ENCODE peak calls at places on chromosomes 6 and 20, in five cellular contexts. One of them, this sample, is unnamed.

GRCh38 chr20:34220581-34220980 is 20.6 kb upstream of the ASIP start:
- DNase-seq in HEK293T: no peak
- DNase-seq in activated effector memory CD4-positive, alpha-beta T cell treated with Interleukin-2 at 50 U/mL for 16 hours: no peak
- DNase-seq in fibroblast of the aortic adventitia: peak; percentile 46
- DNase-seq in NCI-H1092: no peak
- DNase-seq in this sample: no peak

GRCh38 chr6:53718597-53719460 is 53.3 kb upstream of the KLHL31 start:
- DNase-seq in HEK293T: peak; percentile 61
- DNase-seq in activated effector memory CD4-positive, alpha-beta T cell treated with Interleukin-2 at 50 U/mL for 16 hours: no peak
- DNase-seq in fibroblast of the aortic adventitia: peak; percentile 72
- DNase-seq in NCI-H1092: peak; percentile 44
- DNase-seq in this sample: peak; percentile 45

GRCh38 chr6:77707603-77708002 is 54.8 kb downstream of the MEI4 start:
- DNase-seq in HEK293T: no peak
- DNase-seq in activated effector memory CD4-positive, alpha-beta T cell treated with Interleukin-2 at 50 U/mL for 16 hours: no peak
- DNase-seq in fibroblast of the aortic adventitia: no peak
- DNase-seq in NCI-H1092: no peak
- DNase-seq in this sample: no peak

GRCh38 chr6:81821449-81821848 is 69.0 kb upstream of the TENT5A start:
- DNase-seq in HEK293T: no peak
- DNase-seq in activated effector memory CD4-positive, alpha-beta T cell treated with Interleukin-2 at 50 U/mL for 16 hours: no peak
- DNase-seq in fibroblast of the aortic adventitia: no peak
- DNase-seq in NCI-H1092: no peak
- DNase-seq in this sample: no peak

GRCh38 chr6:161557333-161558107 is 283.7 kb upstream of the AGPAT4 start:
- DNase-seq in HEK293T: no peak
- DNase-seq in activated effector memory CD4-positive, alpha-beta T cell treated with Interleukin-2 at 50 U/mL for 16 hours: no peak
- DNase-seq in fibroblast of the aortic adventitia: no peak
- DNase-seq in NCI-H1092: no peak
- DNase-seq in this sample: peak; percentile 59

GRCh38 chr6:7914991-7915789 is 4.6 kb upstream of the TXNDC5 start:
- DNase-seq in HEK293T: no peak
- DNase-seq in activated effector memory CD4-positive, alpha-beta T cell treated with Interleukin-2 at 50 U/mL for 16 hours: no peak
- DNase-seq in fibroblast of the aortic adventitia: peak; percentile 89
- DNase-seq in NCI-H1092: no peak
- DNase-seq in this sample: no peak

GRCh38 chr6:31945507-31946369 is at the start of gene CFB:
- DNase-seq in HEK293T: no peak
- DNase-seq in activated effector memory CD4-positive, alpha-beta T cell treated with Interleukin-2 at 50 U/mL for 16 hours: no peak
- DNase-seq in fibroblast of the aortic adventitia: peak; percentile 94
- DNase-seq in NCI-H1092: no peak
- DNase-seq in this sample: no peak

GRCh38 chr6:68575765-68576439 is 59.2 kb upstream of the ADGRB3 start:
- DNase-seq in HEK293T: peak; percentile 56
- DNase-seq in activated effector memory CD4-positive, alpha-beta T cell treated with Interleukin-2 at 50 U/mL for 16 hours: no peak
- DNase-seq in fibroblast of the aortic adventitia: no peak
- DNase-seq in NCI-H1092: peak; percentile 64
- DNase-seq in this sample: no peak

GRCh38 chr6:157944983-157945931 is 36.4 kb upstream of the SYNJ2 start:
- DNase-seq in HEK293T: no peak
- DNase-seq in activated effector memory CD4-positive, alpha-beta T cell treated with Interleukin-2 at 50 U/mL for 16 hours: no peak
- DNase-seq in fibroblast of the aortic adventitia: no peak
- DNase-seq in NCI-H1092: no peak
- DNase-seq in this sample: no peak

GRCh38 chr6:67200626-67201403 is 1434.3 kb upstream of the ADGRB3 start:
- DNase-seq in HEK293T: no peak
- DNase-seq in activated effector memory CD4-positive, alpha-beta T cell treated with Interleukin-2 at 50 U/mL for 16 hours: no peak
- DNase-seq in fibroblast of the aortic adventitia: no peak
- DNase-seq in NCI-H1092: no peak
- DNase-seq in this sample: no peak

GRCh38 chr6:85473748-85474147 is 23.9 kb downstream of the NT5E start:
- DNase-seq in HEK293T: no peak
- DNase-seq in activated effector memory CD4-positive, alpha-beta T cell treated with Interleukin-2 at 50 U/mL for 16 hours: no peak
- DNase-seq in fibroblast of the aortic adventitia: no peak
- DNase-seq in NCI-H1092: no peak
- DNase-seq in this sample: no peak

GRCh38 chr20:23666189-23666588 is 22.6 kb downstream of the CST4 start:
- DNase-seq in HEK293T: no peak
- DNase-seq in activated effector memory CD4-positive, alpha-beta T cell treated with Interleukin-2 at 50 U/mL for 16 hours: no peak
- DNase-seq in fibroblast of the aortic adventitia: peak; percentile 14
- DNase-seq in NCI-H1092: no peak
- DNase-seq in this sample: no peak

GRCh38 chr6:20952605-20953004 is 418.3 kb downstream of the CDKAL1 start:
- DNase-seq in HEK293T: no peak
- DNase-seq in activated effector memory CD4-positive, alpha-beta T cell treated with Interleukin-2 at 50 U/mL for 16 hours: no peak
- DNase-seq in fibroblast of the aortic adventitia: peak; percentile 60
- DNase-seq in NCI-H1092: no peak
- DNase-seq in this sample: no peak

GRCh38 chr6:7866531-7866930 is 44.1 kb downstream of the TXNDC5 start:
- DNase-seq in HEK293T: no peak
- DNase-seq in activated effector memory CD4-positive, alpha-beta T cell treated with Interleukin-2 at 50 U/mL for 16 hours: no peak
- DNase-seq in fibroblast of the aortic adventitia: no peak
- DNase-seq in NCI-H1092: no peak
- DNase-seq in this sample: no peak

GRCh38 chr6:80174931-80175572 is 68.6 kb downstream of the BCKDHB start:
- DNase-seq in HEK293T: no peak
- DNase-seq in activated effector memory CD4-positive, alpha-beta T cell treated with Interleukin-2 at 50 U/mL for 16 hours: no peak
- DNase-seq in fibroblast of the aortic adventitia: peak; percentile 62
- DNase-seq in NCI-H1092: no peak
- DNase-seq in this sample: no peak

GRCh38 chr20:11376406-11376805 is 541.3 kb upstream of the BTBD3 start:
- DNase-seq in HEK293T: no peak
- DNase-seq in activated effector memory CD4-positive, alpha-beta T cell treated with Interleukin-2 at 50 U/mL for 16 hours: no peak
- DNase-seq in fibroblast of the aortic adventitia: no peak
- DNase-seq in NCI-H1092: no peak
- DNase-seq in this sample: no peak

GRCh38 chr20:17655286-17655651 is 26.8 kb downstream of the RRBP1 start:
- DNase-seq in HEK293T: no peak
- DNase-seq in activated effector memory CD4-positive, alpha-beta T cell treated with Interleukin-2 at 50 U/mL for 16 hours: no peak
- DNase-seq in fibroblast of the aortic adventitia: peak; percentile 58
- DNase-seq in NCI-H1092: no peak
- DNase-seq in this sample: no peak

GRCh38 chr6:99833034-99833433 is 161.0 kb downstream of the MCHR2 start:
- DNase-seq in HEK293T: no peak
- DNase-seq in activated effector memory CD4-positive, alpha-beta T cell treated with Interleukin-2 at 50 U/mL for 16 hours: no peak
- DNase-seq in fibroblast of the aortic adventitia: no peak
- DNase-seq in NCI-H1092: no peak
- DNase-seq in this sample: no peak

This sample was measured in NCI-H524.